ENCODE peak calls at places on chromosomes 7 and 10, in nine cellular contexts. W, Z, S, C, Y, O, X, B and I are unnamed samples.

GRCh38 chr7:132249591-132249971 is 326.7 kb downstream of the PLXNA4 start:
- DNase-seq in W (peak; percentile 59), Z (no peak), S (peak; percentile 40), C (no peak), Y (no peak), O (peak; percentile 19), X (no peak), B (no peak), I (no peak)

GRCh38 chr7:2399848-2400587 is 3.4 kb upstream of the CHST12 start:
- DNase-seq in W (peak; percentile 54), Z (peak; percentile 89), S (peak; percentile 62), C (peak; percentile 92), Y (no peak), O (peak; percentile 42), X (peak; percentile 36), B (peak; percentile 88), I (peak; percentile 89)

GRCh38 chr10:60417898-60418297 is 28.2 kb upstream of the ANK3 start:
- DNase-seq in W (no peak), Z (no peak), S (no peak), C (no peak), Y (no peak), O (no peak), X (no peak), B (no peak), I (no peak)

GRCh38 chr7:30252885-30253795 is 31.3 kb upstream of the ZNRF2 start:
- DNase-seq in W (no peak), Z (peak; percentile 70), S (no peak), C (peak; percentile 70), Y (no peak), O (no peak), X (no peak), B (no peak), I (no peak)

GRCh38 chr10:77911535-77912123 is 14.9 kb downstream of the DLG5 start:
- DNase-seq in W (peak; percentile 93), Z (no peak), S (no peak), C (no peak), Y (no peak), O (no peak), X (no peak), B (no peak), I (no peak)

GRCh38 chr7:5596046-5596895 is 172.6 kb upstream of the TNRC18 start:
- DNase-seq in W (peak; percentile 91), Z (peak; percentile 93), S (peak; percentile 90), C (peak; percentile 94), Y (peak; percentile 68), O (peak; percentile 34), X (peak; percentile 61), B (peak; percentile 95), I (peak; percentile 93)

GRCh38 chr10:110641256-110641655 is 2.9 kb upstream of the RBM20 start:
- DNase-seq in W (peak; percentile 91), Z (peak; percentile 65), S (peak; percentile 86), C (no peak), Y (peak; percentile 74), O (no peak), X (peak; percentile 31), B (no peak), I (no peak)

GRCh38 chr7:38909870-38910269 is 879 bp upstream of the VPS41 start:
- DNase-seq in W (no peak), Z (no peak), S (no peak), C (no peak), Y (no peak), O (no peak), X (no peak), B (no peak), I (no peak)

GRCh38 chr10:43479275-43479674 is 42.4 kb downstream of the ZNF487 start:
- DNase-seq in W (no peak), Z (no peak), S (no peak), C (no peak), Y (no peak), O (no peak), X (no peak), B (peak; percentile 16), I (no peak)